ENCODE peak calls at places on chromosomes 7 and 10, in seven cellular contexts. K is GM12892, Q is K562, O is HepG2, R is H1, F is SK-N-SH, T is GM12891. Z is an unnamed sample.

GRCh38 chr7:120460928-120461327 is 188.0 kb downstream of the KCND2 start:
- DNase-seq in R (no peak), T (no peak), O (no peak), K (no peak), Q (no peak), F (no peak), Z (no peak)

GRCh38 chr7:79855172-79855571 is 279.5 kb upstream of the GNAI1 start:
- DNase-seq in O (no peak), K (no peak), F (no peak), Q (no peak), T (no peak), R (no peak), Z (no peak)

GRCh38 chr10:48655426-48656240 is 29.0 kb upstream of the WDFY4 start:
- DNase-seq in F (peak; percentile 71), O (no peak), R (no peak), Q (peak; percentile 68), K (no peak), T (no peak), Z (no peak)

GRCh38 chr10:51876528-51876927 is 177.1 kb upstream of the CSTF2T start:
- DNase-seq in O (no peak), T (no peak), F (no peak), K (no peak), Q (no peak), R (no peak), Z (no peak)

GRCh38 chr7:104943502-104944343 is 70.3 kb upstream of the KMT2E start:
- DNase-seq in R (no peak), K (no peak), Q (peak; percentile 85), O (peak; percentile 94), T (peak; percentile 30), F (peak; percentile 73), Z (peak; percentile 83)

GRCh38 chr7:29196191-29196590 is 1.6 kb downstream of the CHN2 start:
- DNase-seq in T (no peak), K (no peak), Q (no peak), O (no peak), F (no peak), R (no peak), Z (no peak)

GRCh38 chr10:71582019-71582418 is 137.6 kb downstream of the C10orf105 start:
- DNase-seq in Q (peak; percentile 68), R (no peak), F (no peak), O (no peak), K (no peak), T (no peak), Z (no peak)

GRCh38 chr10:130463876-130464360 is 327.7 kb downstream of the GLRX3 start:
- DNase-seq in Q (no peak), T (no peak), K (no peak), F (no peak), O (no peak), R (no peak), Z (no peak)

GRCh38 chr10:103812431-103812830 is 42.9 kb downstream of the SH3PXD2A start:
- DNase-seq in T (no peak), K (no peak), F (no peak), R (no peak), Q (no peak), O (no peak), Z (no peak)

GRCh38 chr7:100602889-100603696 is 930 bp downstream of the PCOLCE start:
- DNase-seq in F (peak; percentile 98), T (no peak), R (no peak), O (no peak), Q (peak; percentile 66), K (no peak), Z (no peak)

GRCh38 chr7:137633133-137633532 is 213.6 kb downstream of the DGKI start:
- DNase-seq in O (no peak), T (no peak), Q (no peak), K (no peak), R (no peak), F (no peak), Z (no peak)

GRCh38 chr10:71138126-71138860 is 74.1 kb upstream of the UNC5B start:
- DNase-seq in O (no peak), F (no peak), T (no peak), Q (no peak), R (no peak), K (no peak), Z (no peak)

GRCh38 chr10:34016541-34016940 is 682.1 kb upstream of the NRP1 start:
- DNase-seq in K (no peak), F (no peak), T (no peak), R (no peak), Q (no peak), O (no peak), Z (no peak)

GRCh38 chr10:18087398-18087797 is 52.8 kb upstream of the CACNB2 start:
- DNase-seq in R (no peak), K (no peak), F (no peak), O (no peak), Q (no peak), T (no peak), Z (no peak)

GRCh38 chr7:1485156-1485555 is 19.0 kb downstream of the INTS1 start:
- DNase-seq in T (no peak), R (no peak), O (no peak), F (no peak), K (no peak), Q (no peak), Z (no peak)

GRCh38 chr10:60803433-60803832 is 25.2 kb downstream of the CDK1 start:
- DNase-seq in R (no peak), F (no peak), Q (no peak), K (no peak), T (no peak), O (no peak), Z (no peak)

GRCh38 chr7:50266893-50267386 is 37.6 kb upstream of the IKZF1 start:
- DNase-seq in Q (peak; percentile 58), T (no peak), K (no peak), R (no peak), F (no peak), O (no peak), Z (peak; percentile 84)

GRCh38 chr7:50265968-50266694 is 38.4 kb upstream of the IKZF1 start:
- DNase-seq in R (no peak), Q (no peak), K (no peak), F (no peak), O (no peak), T (no peak), Z (no peak)

GRCh38 chr7:50264908-50265307 is 39.6 kb upstream of the IKZF1 start:
- DNase-seq in F (no peak), O (no peak), T (no peak), Q (no peak), R (no peak), K (no peak), Z (no peak)

GRCh38 chr7:50262916-50263690 is 41.4 kb upstream of the IKZF1 start:
- DNase-seq in O (no peak), Q (no peak), F (no peak), R (no peak), T (no peak), K (no peak), Z (no peak)

GRCh38 chr7:50261593-50261992 is 42.9 kb upstream of the IKZF1 start:
- DNase-seq in K (no peak), F (no peak), Q (no peak), T (no peak), O (no peak), R (no peak), Z (no peak)
- TF ChIP-seq TAF1 in K (no peak), F (no peak), Q (no peak), T (no peak), O (no peak), R (no peak), Z (no peak)

GRCh38 chr7:3588341-3588740 is 287.3 kb downstream of the SDK1 start:
- DNase-seq in R (no peak), F (no peak), T (no peak), O (no peak), Q (no peak), K (no peak), Z (no peak)
- TF ChIP-seq TAF1 in R (no peak), F (no peak), T (no peak), O (no peak), Q (no peak), K (no peak), Z (no peak)

GRCh38 chr7:90689256-90689655 is 93.1 kb downstream of the CDK14 start:
- DNase-seq in O (no peak), F (no peak), Q (no peak), K (no peak), R (no peak), T (no peak), Z (no peak)
- TF ChIP-seq TAF1 in O (no peak), F (no peak), Q (no peak), K (no peak), R (no peak), T (no peak), Z (no peak)

GRCh38 chr10:12482586-12482985 is 133.2 kb downstream of the CAMK1D start:
- DNase-seq in K (no peak), F (no peak), Q (no peak), T (no peak), R (peak; percentile 25), O (no peak), Z (no peak)
- TF ChIP-seq TAF1 in K (no peak), F (no peak), Q (no peak), T (no peak), R (no peak), O (no peak), Z (no peak)